ENCODE peak calls at places on chromosomes 2 and 18, in nine cellular contexts. E is gastrocnemius medialis; U is psoas muscle; T is pancreas; W is HCT116; B is naive thymus-derived CD4-positive, alpha-beta T cell; X is tibial artery; S is fibroblast of lung; H is CD4-positive, alpha-beta memory T cell. M is an unnamed sample.

GRCh38 chr2:64157792-64158191 is 13.6 kb upstream of the PELI1 start:
- DNase-seq in S (peak; percentile 55), E (no peak), U (no peak), H (no peak), X (no peak), W (no peak), B (no peak), T (peak; percentile 61), M (no peak)

GRCh38 chr2:6692819-6693218 is 172.9 kb downstream of the CMPK2 start:
- DNase-seq in S (no peak), X (no peak), U (no peak), T (no peak), E (no peak), W (no peak), H (no peak), B (no peak), M (no peak)

GRCh38 chr2:44793322-44793870 is 148.1 kb upstream of the SIX3 start:
- DNase-seq in X (no peak), B (no peak), W (no peak), H (no peak), T (no peak), E (no peak), S (peak; percentile 36), U (no peak), M (no peak)

GRCh38 chr2:171894612-171894947 is 536 bp upstream of the SLC25A12 start:
- DNase-seq in T (no peak), B (no peak), W (no peak), X (no peak), E (no peak), U (no peak), S (no peak), H (no peak), M (no peak)

GRCh38 chr2:225400060-225400511 is 576 bp downstream of the NYAP2 start:
- DNase-seq in T (no peak), U (no peak), E (no peak), H (no peak), B (no peak), S (peak; percentile 54), W (no peak), X (no peak), M (no peak)

GRCh38 chr18:31723998-31724711 is 36.5 kb downstream of the SLC25A52 start:
- DNase-seq in H (no peak), U (peak; percentile 78), W (no peak), S (peak; percentile 14), T (peak; percentile 35), E (no peak), B (no peak), X (peak; percentile 72), M (peak; percentile 32)

GRCh38 chr18:3281456-3282400 is 19.8 kb downstream of the MYL12B start:
- DNase-seq in U (no peak), T (no peak), H (peak; percentile 72), S (peak; percentile 72), E (no peak), B (peak; percentile 68), W (peak; percentile 78), X (no peak), M (no peak)

GRCh38 chr2:226123307-226123706 is 676.3 kb downstream of the IRS1 start:
- DNase-seq in S (peak; percentile 69), H (no peak), W (no peak), U (no peak), T (no peak), B (no peak), E (no peak), X (no peak), M (no peak)

GRCh38 chr2:26139269-26140183 is 33.4 kb upstream of the GAREM2 start:
- DNase-seq in U (no peak), S (no peak), T (peak; percentile 78), W (no peak), B (no peak), H (no peak), E (no peak), X (no peak), M (no peak)

GRCh38 chr2:45137941-45138695 is 128.9 kb upstream of the SIX2 start:
- DNase-seq in X (no peak), B (no peak), W (no peak), H (no peak), E (no peak), S (no peak), T (no peak), U (no peak), M (no peak)

GRCh38 chr2:108570416-108570815 is 36.1 kb downstream of the LIMS1 start:
- DNase-seq in U (no peak), S (peak; percentile 91), W (no peak), T (no peak), H (no peak), X (no peak), B (no peak), E (no peak), M (no peak)

GRCh38 chr18:11035814-11036213 is 113.6 kb downstream of the PIEZO2 start:
- DNase-seq in X (no peak), W (no peak), S (no peak), B (no peak), T (no peak), H (no peak), E (no peak), U (no peak), M (no peak)

GRCh38 chr2:65458999-65459398 is 26.6 kb upstream of the SPRED2 start:
- DNase-seq in X (no peak), W (no peak), E (no peak), S (peak; percentile 79), H (no peak), U (no peak), B (no peak), T (no peak), M (no peak)

GRCh38 chr2:128197059-128197458 is 106.1 kb downstream of the UGGT1 start:
- DNase-seq in X (no peak), U (no peak), T (no peak), S (no peak), E (no peak), B (peak; percentile 5), W (no peak), H (no peak), M (no peak)

GRCh38 chr2:16248571-16249105 is 308.3 kb downstream of the MYCN start:
- DNase-seq in U (no peak), H (no peak), B (no peak), E (no peak), X (no peak), S (no peak), W (no peak), T (no peak), M (no peak)

GRCh38 chr2:68993660-68994059 is 19.2 kb downstream of the GKN1 start:
- DNase-seq in X (no peak), B (no peak), S (no peak), H (no peak), E (no peak), W (no peak), T (no peak), U (no peak), M (no peak)

GRCh38 chr2:9637330-9637729 is 6.5 kb upstream of the YWHAQ start:
- DNase-seq in B (no peak), X (no peak), S (peak; percentile 82), W (peak; percentile 53), U (no peak), T (no peak), E (no peak), H (no peak), M (no peak)

GRCh38 chr18:59085126-59085794 is 54.4 kb upstream of the SEC11C start:
- DNase-seq in B (no peak), W (no peak), T (no peak), E (no peak), U (no peak), X (no peak), S (no peak), H (no peak), M (no peak)

GRCh38 chr18:59087391-59087790 is 52.3 kb upstream of the SEC11C start:
- DNase-seq in B (peak; percentile 14), H (peak; percentile 37), W (no peak), T (no peak), X (no peak), S (no peak), E (no peak), U (no peak), M (no peak)

GRCh38 chr18:59084286-59084779 is 55.4 kb upstream of the SEC11C start:
- DNase-seq in W (peak; percentile 75), B (peak; percentile 64), E (no peak), U (peak; percentile 74), S (peak; percentile 69), H (peak; percentile 47), X (peak; percentile 71), T (peak; percentile 76), M (peak; percentile 58)

GRCh38 chr18:59085797-59086196 is 53.9 kb upstream of the SEC11C start:
- DNase-seq in T (no peak), B (no peak), E (no peak), W (no peak), U (no peak), H (no peak), X (no peak), S (peak; percentile 79), M (no peak)

GRCh38 chr18:59086522-59086921 is 53.2 kb upstream of the SEC11C start:
- DNase-seq in H (no peak), W (no peak), T (no peak), B (no peak), U (no peak), S (no peak), E (no peak), X (no peak), M (no peak)
- H3K4me1 ChIP-seq in H (peaks cover 18% of the 10 kb centered on the region), W (no peaks in the 10 kb centered on the region), T (no peaks in the 10 kb centered on the region), B (no peaks in the 10 kb centered on the region), U (no peaks in the 10 kb centered on the region), S (no peaks in the 10 kb centered on the region), E (no peaks in the 10 kb centered on the region), X (no peaks in the 10 kb centered on the region), M (no peaks in the 10 kb centered on the region)

GRCh38 chr18:63207154-63207790 is 112.3 kb downstream of the BCL2 start:
- DNase-seq in U (no peak), X (no peak), B (no peak), W (no peak), T (no peak), E (no peak), S (no peak), H (no peak), M (no peak)
- H3K4me3 ChIP-seq in U (peak overlapping the region; percentile 18), X (no peak overlapping the region), B (peak overlapping the region; percentile 40), W (no peak overlapping the region), T (no peak overlapping the region), E (no peak overlapping the region), S (no peak overlapping the region), H (no peak overlapping the region), M (no peak overlapping the region)

DNA sequence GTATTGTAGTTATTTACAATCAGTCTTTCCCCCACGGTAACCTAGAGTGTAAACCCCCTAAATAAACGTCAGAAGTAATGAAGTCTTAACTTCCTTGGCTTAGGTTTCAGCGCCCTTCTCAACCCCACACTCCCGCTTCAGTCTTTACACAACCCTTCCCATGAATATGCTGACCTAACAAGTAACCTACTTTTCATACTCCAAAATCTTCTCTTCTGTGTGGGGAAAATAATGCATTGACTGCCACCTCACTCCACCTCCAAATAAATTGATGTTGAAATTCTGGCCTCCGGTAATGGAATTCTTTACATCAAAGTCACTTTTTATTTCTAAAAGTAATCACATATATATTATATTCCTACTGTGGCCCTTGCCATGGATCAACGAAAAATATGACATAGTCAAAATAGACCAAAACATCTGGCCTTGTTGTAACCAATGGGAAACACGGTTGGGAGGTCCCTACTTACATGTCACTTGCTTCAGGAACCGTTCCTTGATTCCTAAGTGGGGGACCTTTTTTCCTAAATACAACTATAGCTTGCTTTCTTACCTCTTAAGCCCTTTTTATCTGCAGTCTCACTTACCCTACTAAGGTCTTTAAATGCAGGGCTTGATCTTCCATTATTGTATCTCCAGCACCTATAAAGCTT is 961 bp downstream of the GEN1 start:
- DNase-seq in X (no peak), B (no peak), H (no peak), E (no peak), U (no peak), W (no peak), T (no peak), S (peak; percentile 19), M (no peak)
- H3K4me1 ChIP-seq in X (peaks cover 4% of the 10 kb centered on the region), B (no peaks in the 10 kb centered on the region), H (peaks cover 29% of the 10 kb centered on the region), E (peaks cover 29% of the 10 kb centered on the region), U (peaks cover 20% of the 10 kb centered on the region), W (peaks cover 8% of the 10 kb centered on the region), T (no peaks in the 10 kb centered on the region), S (peaks cover 6% of the 10 kb centered on the region), M (peaks cover 62% of the 10 kb centered on the region)

GRCh38 chr18:58046794-58047555 is 2.9 kb downstream of the NEDD4L start:
- DNase-seq in S (no peak), E (no peak), H (no peak), W (no peak), T (no peak), B (no peak), U (no peak), X (no peak), M (no peak)
- H3K4me3 ChIP-seq in S (peak overlapping the region; percentile 82), E (no peak overlapping the region), H (no peak overlapping the region), W (no peak overlapping the region), T (no peak overlapping the region), B (no peak overlapping the region), U (no peak overlapping the region), X (no peak overlapping the region), M (no peak overlapping the region)